ENCODE peak calls at places on chromosomes 16 and 17, in ten cellular contexts. K is HCT116, E is NCI-H187, N is nephron progenitor cell, Q is Calu3, X is Caco-2, J is skeletal muscle cell, M is GM04504, R is globus pallidus, P is NB4. Y is an unnamed sample.

GRCh38 chr17:32127156-32127897 is 15.0 kb upstream of the RHOT1 start:
- DNase-seq in R (peak), X (peak), M (peak), Q (peak), E (no peak), J (no peak), K (no peak), P (peak), N (peak), Y (peak)

GRCh38 chr16:81445143-81445922 is 725 bp downstream of the CMIP start:
- DNase-seq in K (no peak), Q (peak), J (no peak), N (peak), M (no peak), X (peak), P (peak), R (no peak), E (no peak), Y (peak)

GRCh38 chr16:89241187-89242003 is 23.9 kb downstream of the ZNF778 start:
- DNase-seq in P (peak), N (peak), Q (peak), M (peak), J (peak), X (peak), E (peak), R (peak), K (peak), Y (peak)

GRCh38 chr17:44502598-44503079 is 567 bp downstream of the GPATCH8 start:
- DNase-seq in E (no peak), Q (no peak), X (no peak), R (peak), N (no peak), P (peak), J (no peak), M (no peak), K (no peak), Y (no peak)

GRCh38 chr17:74272731-74273201 is 1.3 kb upstream of the DNAI2 start:
- DNase-seq in X (no peak), J (no peak), N (no peak), P (no peak), E (no peak), Q (no peak), K (no peak), M (no peak), R (no peak), Y (no peak)

GRCh38 chr17:34584805-34585416 is 5.5 kb downstream of the TMEM132E start:
- DNase-seq in P (peak), M (no peak), K (no peak), X (no peak), R (no peak), N (no peak), E (no peak), J (no peak), Q (peak), Y (peak)

GRCh38 chr16:53822936-53823529 is 119.1 kb downstream of the FTO start:
- DNase-seq in P (no peak), K (no peak), R (no peak), M (no peak), Q (no peak), E (no peak), J (no peak), N (no peak), X (no peak), Y (no peak)

GRCh38 chr16:11632455-11632921 is 35.8 kb upstream of the SNN start:
- DNase-seq in M (peak), X (peak), E (no peak), Q (peak), P (no peak), N (peak), R (no peak), K (no peak), J (peak), Y (no peak)

GRCh38 chr16:64459821-64460220 is 662.0 kb downstream of the CDH11 start:
- DNase-seq in P (no peak), E (no peak), K (no peak), X (no peak), J (peak), M (peak), Q (no peak), R (no peak), N (no peak), Y (no peak)

GRCh38 chr17:55458287-55458900 is 36.8 kb upstream of the MMD start:
- DNase-seq in X (no peak), M (no peak), K (no peak), Q (no peak), R (no peak), N (no peak), P (no peak), J (no peak), E (no peak), Y (peak)

GRCh38 chr16:67976205-67976604 is 4.1 kb downstream of the DPEP3 start:
- DNase-seq in Q (no peak), X (no peak), J (no peak), M (no peak), R (no peak), P (no peak), N (no peak), K (no peak), E (no peak), Y (no peak)

GRCh38 chr17:29145289-29146058 is 34.7 kb downstream of the MYO18A start:
- DNase-seq in M (peak), N (peak), J (no peak), X (peak), Q (peak), K (no peak), R (peak), P (peak), E (no peak), Y (peak)

GRCh38 chr17:75552847-75553552 is 27.5 kb downstream of the LLGL2 start:
- DNase-seq in N (peak), M (no peak), J (no peak), E (no peak), P (peak), K (no peak), X (peak), Q (no peak), R (no peak), Y (no peak)

GRCh38 chr17:44354582-44355309 is 8.9 kb downstream of the FAM171A2 start:
- DNase-seq in R (no peak), P (peak), N (peak), X (no peak), E (no peak), Q (no peak), K (no peak), J (no peak), M (no peak), Y (no peak)

Y was measured in T47D.